ENCODE peak calls at places on chromosomes 5 and 9, in four cellular contexts. S, W, C and L are unnamed samples.

GRCh38 chr5:172939045-172939444 is 20.2 kb upstream of the RPL26L1 start:
- DNase-seq in W (no peak), S (no peak), C (peak), L (no peak)

GRCh38 chr5:159133041-159133741 is 33.5 kb upstream of the EBF1 start:
- DNase-seq in C (no peak), W (peak), S (peak), L (peak)

GRCh38 chr9:34555002-34555348 is 32.2 kb upstream of the ENHO start:
- DNase-seq in C (peak), W (no peak), S (peak), L (no peak)

GRCh38 chr9:278651-279050 is 64.0 kb downstream of the DOCK8 start:
- DNase-seq in W (no peak), S (no peak), C (no peak), L (no peak)

GRCh38 chr9:37963936-37964739 is 60.2 kb upstream of the SLC25A51 start:
- DNase-seq in W (peak), S (peak), C (no peak), L (peak)

GRCh38 chr5:39713224-39713911 is 288.6 kb upstream of the DAB2 start:
- DNase-seq in C (no peak), W (peak), S (no peak), L (no peak)

GRCh38 chr9:93267681-93268505 is 84.0 kb downstream of the WNK2 start:
- DNase-seq in C (peak), S (no peak), W (no peak), L (no peak)

GRCh38 chr9:126558051-126558665 is 55.6 kb upstream of the LMX1B start:
- DNase-seq in S (peak), C (peak), W (no peak), L (peak)

GRCh38 chr5:144328980-144329379 is 158.3 kb downstream of the KCTD16 start:
- DNase-seq in C (no peak), W (no peak), S (no peak), L (no peak)

GRCh38 chr9:125829743-125830142 is 82.6 kb downstream of the PBX3 start:
- DNase-seq in S (no peak), C (no peak), W (no peak), L (no peak)

GRCh38 chr5:77560677-77561263 is 68.7 kb upstream of the WDR41 start:
- DNase-seq in S (peak), C (peak), W (peak), L (peak)

GRCh38 chr9:20340161-20340861 is 282.0 kb downstream of the MLLT3 start:
- DNase-seq in W (peak), C (peak), S (peak), L (no peak)

GRCh38 chr5:98108497-98108896 is 665.0 kb upstream of the RGMB start:
- DNase-seq in S (peak), W (peak), C (no peak), L (peak)

GRCh38 chr9:27125936-27126335 is 16.9 kb downstream of the TEK start:
- DNase-seq in W (peak), S (peak), C (no peak), L (no peak)

GRCh38 chr5:102583663-102584062 is 84.9 kb upstream of the SLCO6A1 start:
- DNase-seq in S (peak), C (no peak), W (no peak), L (peak)

GRCh38 chr9:120856700-120857099 is 14.0 kb upstream of the PSMD5 start:
- DNase-seq in S (no peak), W (no peak), C (peak), L (no peak)

GRCh38 chr5:35938518-35939227 is at the start of gene CAPSL:
- DNase-seq in S (peak), C (peak), W (peak), L (peak)

GRCh38 chr5:132497488-132497997 is 7.0 kb upstream of the IRF1 start:
- DNase-seq in S (peak), W (peak), C (peak), L (peak)

GRCh38 chr9:5442400-5443011 is 4.8 kb upstream of the PLGRKT start:
- DNase-seq in W (peak), S (peak), C (peak), L (peak)

GRCh38 chr5:142614054-142614453 is 71.8 kb downstream of the FGF1 start:
- DNase-seq in S (no peak), C (no peak), W (no peak), L (no peak)